ENCODE peak calls at places on chromosome 2, in ten cellular contexts. One of them, this sample, is unnamed.

GRCh38 chr2:45117383-45117782 is 108.1 kb upstream of the SIX2 start:
- DNase-seq in esophagus squamous epithelium: no peak
- DNase-seq in K562: no peak
- DNase-seq in sigmoid colon: no peak
- DNase-seq in thyroid gland: no peak
- DNase-seq in endothelial cell of umbilical vein: no peak
- DNase-seq in Peyer's patch: no peak
- DNase-seq in body of pancreas: no peak
- DNase-seq in lower leg skin: no peak
- DNase-seq in right lobe of liver: no peak
- DNase-seq in this sample: no peak

GRCh38 chr2:74850816-74851566 is 17.1 kb downstream of the HK2 start:
- DNase-seq in esophagus squamous epithelium: no peak
- DNase-seq in K562: no peak
- DNase-seq in sigmoid colon: no peak
- DNase-seq in thyroid gland: no peak
- DNase-seq in endothelial cell of umbilical vein: no peak
- DNase-seq in Peyer's patch: no peak
- DNase-seq in body of pancreas: no peak
- DNase-seq in lower leg skin: no peak
- DNase-seq in right lobe of liver: no peak
- DNase-seq in this sample: no peak

GRCh38 chr2:135984199-135985017 is 1.0 kb downstream of the DARS1 start:
- DNase-seq in esophagus squamous epithelium: no peak
- DNase-seq in K562: no peak
- DNase-seq in sigmoid colon: no peak
- DNase-seq in thyroid gland: no peak
- DNase-seq in endothelial cell of umbilical vein: no peak
- DNase-seq in Peyer's patch: no peak
- DNase-seq in body of pancreas: no peak
- DNase-seq in lower leg skin: no peak
- DNase-seq in right lobe of liver: no peak
- DNase-seq in this sample: no peak

GRCh38 chr2:232053777-232054176 is 92.3 kb downstream of the DIS3L2 start:
- DNase-seq in esophagus squamous epithelium: no peak
- DNase-seq in K562: no peak
- DNase-seq in sigmoid colon: no peak
- DNase-seq in thyroid gland: no peak
- DNase-seq in endothelial cell of umbilical vein: no peak
- DNase-seq in Peyer's patch: no peak
- DNase-seq in body of pancreas: no peak
- DNase-seq in lower leg skin: no peak
- DNase-seq in right lobe of liver: no peak
- DNase-seq in this sample: no peak

GRCh38 chr2:96906719-96907404 is 37.0 kb upstream of the SEMA4C start:
- DNase-seq in esophagus squamous epithelium: no peak
- DNase-seq in K562: no peak
- DNase-seq in sigmoid colon: peak; percentile 87
- DNase-seq in thyroid gland: no peak
- DNase-seq in endothelial cell of umbilical vein: no peak
- DNase-seq in Peyer's patch: no peak
- DNase-seq in body of pancreas: no peak
- DNase-seq in lower leg skin: no peak
- DNase-seq in right lobe of liver: no peak
- DNase-seq in this sample: peak; percentile 73

GRCh38 chr2:147224070-147224469 is 620.8 kb upstream of the ACVR2A start:
- DNase-seq in esophagus squamous epithelium: no peak
- DNase-seq in K562: no peak
- DNase-seq in sigmoid colon: no peak
- DNase-seq in thyroid gland: no peak
- DNase-seq in endothelial cell of umbilical vein: no peak
- DNase-seq in Peyer's patch: no peak
- DNase-seq in body of pancreas: no peak
- DNase-seq in lower leg skin: no peak
- DNase-seq in right lobe of liver: no peak
- DNase-seq in this sample: no peak

GRCh38 chr2:136727973-136728699 is 37.2 kb upstream of the THSD7B start:
- DNase-seq in esophagus squamous epithelium: no peak
- DNase-seq in K562: no peak
- DNase-seq in sigmoid colon: no peak
- DNase-seq in thyroid gland: no peak
- DNase-seq in endothelial cell of umbilical vein: no peak
- DNase-seq in Peyer's patch: no peak
- DNase-seq in body of pancreas: no peak
- DNase-seq in lower leg skin: no peak
- DNase-seq in right lobe of liver: no peak
- DNase-seq in this sample: no peak

GRCh38 chr2:120854014-120854620 is 118.4 kb downstream of the GLI2 start:
- DNase-seq in esophagus squamous epithelium: no peak
- DNase-seq in K562: no peak
- DNase-seq in sigmoid colon: peak; percentile 38
- DNase-seq in thyroid gland: no peak
- DNase-seq in endothelial cell of umbilical vein: no peak
- DNase-seq in Peyer's patch: no peak
- DNase-seq in body of pancreas: no peak
- DNase-seq in lower leg skin: no peak
- DNase-seq in right lobe of liver: no peak
- DNase-seq in this sample: no peak

GRCh38 chr2:27664245-27664574 is 521 bp downstream of the SLC4A1AP start:
- DNase-seq in esophagus squamous epithelium: no peak
- DNase-seq in K562: no peak
- DNase-seq in sigmoid colon: no peak
- DNase-seq in thyroid gland: no peak
- DNase-seq in endothelial cell of umbilical vein: no peak
- DNase-seq in Peyer's patch: no peak
- DNase-seq in body of pancreas: no peak
- DNase-seq in lower leg skin: no peak
- DNase-seq in right lobe of liver: peak; percentile 22
- DNase-seq in this sample: no peak

GRCh38 chr2:74148457-74149248 is 941 bp upstream of the BOLA3 start:
- DNase-seq in esophagus squamous epithelium: no peak
- DNase-seq in K562: peak; percentile 52
- DNase-seq in sigmoid colon: no peak
- DNase-seq in thyroid gland: no peak
- DNase-seq in endothelial cell of umbilical vein: no peak
- DNase-seq in Peyer's patch: no peak
- DNase-seq in body of pancreas: no peak
- DNase-seq in lower leg skin: no peak
- DNase-seq in right lobe of liver: no peak
- DNase-seq in this sample: no peak

GRCh38 chr2:52956115-52956514 is 811.5 kb upstream of the CHAC2 start:
- DNase-seq in esophagus squamous epithelium: no peak
- DNase-seq in K562: no peak
- DNase-seq in sigmoid colon: no peak
- DNase-seq in thyroid gland: no peak
- DNase-seq in endothelial cell of umbilical vein: no peak
- DNase-seq in Peyer's patch: no peak
- DNase-seq in body of pancreas: no peak
- DNase-seq in lower leg skin: no peak
- DNase-seq in right lobe of liver: no peak
- DNase-seq in this sample: no peak

GRCh38 chr2:52960891-52961290 is 806.7 kb upstream of the CHAC2 start:
- DNase-seq in esophagus squamous epithelium: no peak
- DNase-seq in K562: no peak
- DNase-seq in sigmoid colon: no peak
- DNase-seq in thyroid gland: no peak
- DNase-seq in endothelial cell of umbilical vein: no peak
- DNase-seq in Peyer's patch: no peak
- DNase-seq in body of pancreas: no peak
- DNase-seq in lower leg skin: no peak
- DNase-seq in right lobe of liver: no peak
- DNase-seq in this sample: no peak

GRCh38 chr2:52959801-52960200 is 807.8 kb upstream of the CHAC2 start:
- DNase-seq in esophagus squamous epithelium: no peak
- DNase-seq in K562: no peak
- DNase-seq in sigmoid colon: no peak
- DNase-seq in thyroid gland: no peak
- DNase-seq in endothelial cell of umbilical vein: no peak
- DNase-seq in Peyer's patch: no peak
- DNase-seq in body of pancreas: no peak
- DNase-seq in lower leg skin: no peak
- DNase-seq in right lobe of liver: no peak
- DNase-seq in this sample: no peak

GRCh38 chr2:52955079-52955478 is 812.5 kb upstream of the CHAC2 start:
- DNase-seq in esophagus squamous epithelium: no peak
- DNase-seq in K562: no peak
- DNase-seq in sigmoid colon: no peak
- DNase-seq in thyroid gland: no peak
- DNase-seq in endothelial cell of umbilical vein: no peak
- DNase-seq in Peyer's patch: no peak
- DNase-seq in body of pancreas: no peak
- DNase-seq in lower leg skin: no peak
- DNase-seq in right lobe of liver: no peak
- DNase-seq in this sample: no peak

GRCh38 chr2:52956766-52957165 is 810.8 kb upstream of the CHAC2 start:
- DNase-seq in esophagus squamous epithelium: no peak
- DNase-seq in K562: no peak
- DNase-seq in sigmoid colon: no peak
- DNase-seq in thyroid gland: no peak
- DNase-seq in endothelial cell of umbilical vein: no peak
- DNase-seq in Peyer's patch: no peak
- DNase-seq in body of pancreas: no peak
- DNase-seq in lower leg skin: no peak
- DNase-seq in right lobe of liver: no peak
- DNase-seq in this sample: no peak
- TF ChIP-seq CTCF in esophagus squamous epithelium: no peak
- TF ChIP-seq CTCF in K562: no peak
- TF ChIP-seq CTCF in sigmoid colon: no peak
- TF ChIP-seq CTCF in thyroid gland: no peak
- TF ChIP-seq CTCF in endothelial cell of umbilical vein: no peak
- TF ChIP-seq CTCF in Peyer's patch: no peak
- TF ChIP-seq CTCF in body of pancreas: no peak
- TF ChIP-seq CTCF in lower leg skin: no peak
- TF ChIP-seq CTCF in right lobe of liver: no peak
- TF ChIP-seq CTCF in this sample: no peak

DNA sequence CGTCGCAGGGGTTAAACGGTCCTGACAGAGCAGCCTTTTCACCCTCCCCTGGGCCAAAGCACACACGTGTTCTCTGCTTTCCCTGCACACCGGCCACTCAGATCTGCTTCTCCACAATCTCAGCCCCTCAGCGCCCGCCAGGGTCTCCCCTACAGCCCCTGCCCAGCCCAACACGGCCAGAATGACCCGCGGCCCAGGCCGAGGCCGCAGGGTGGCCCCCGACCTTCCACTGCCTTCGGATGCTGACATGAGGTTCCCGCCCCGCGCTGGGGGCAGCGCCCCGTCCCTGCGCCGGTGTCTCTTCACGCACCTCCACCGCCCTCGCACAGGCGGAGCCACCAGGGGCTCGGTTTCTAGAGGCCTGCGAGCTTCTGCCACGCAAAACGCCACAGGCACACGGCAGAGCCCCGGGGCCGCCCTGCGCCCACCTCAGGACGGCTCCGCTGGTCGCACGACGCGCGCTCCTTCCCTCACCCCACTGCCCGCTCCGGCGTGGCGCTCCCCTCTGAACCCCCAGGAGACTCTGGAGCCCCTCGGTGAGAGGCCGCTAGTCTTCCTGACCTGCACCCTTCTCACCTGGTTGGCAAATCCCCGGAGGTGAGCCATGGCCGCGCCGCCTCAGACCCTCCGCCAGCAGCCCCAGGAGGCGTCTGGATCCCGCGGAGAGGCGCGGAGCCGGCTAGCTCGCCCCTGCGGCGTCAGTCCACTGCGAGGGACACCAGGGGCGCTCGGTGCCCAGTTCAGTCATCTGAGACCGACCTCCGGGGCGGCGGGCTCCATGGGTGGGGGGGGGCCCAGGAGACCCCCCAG is 749 bp downstream of the STK25 start:
- DNase-seq in esophagus squamous epithelium: no peak
- DNase-seq in K562: peak; percentile 57
- DNase-seq in sigmoid colon: no peak
- DNase-seq in thyroid gland: peak; percentile 53
- DNase-seq in endothelial cell of umbilical vein: peak; percentile 65
- DNase-seq in Peyer's patch: peak; percentile 60
- DNase-seq in body of pancreas: peak; percentile 69
- DNase-seq in lower leg skin: no peak
- DNase-seq in right lobe of liver: peak; percentile 61
- DNase-seq in this sample: no peak
- TF ChIP-seq POLR2A in esophagus squamous epithelium: no peak
- TF ChIP-seq POLR2A in K562: no peak
- TF ChIP-seq POLR2A in sigmoid colon: no peak
- TF ChIP-seq POLR2A in thyroid gland: no peak
- TF ChIP-seq POLR2A in endothelial cell of umbilical vein: no peak
- TF ChIP-seq POLR2A in Peyer's patch: no peak
- TF ChIP-seq POLR2A in body of pancreas: peak; percentile 32
- TF ChIP-seq POLR2A in lower leg skin: no peak
- TF ChIP-seq POLR2A in right lobe of liver: no peak
- TF ChIP-seq POLR2A in this sample: no peak

DNA sequence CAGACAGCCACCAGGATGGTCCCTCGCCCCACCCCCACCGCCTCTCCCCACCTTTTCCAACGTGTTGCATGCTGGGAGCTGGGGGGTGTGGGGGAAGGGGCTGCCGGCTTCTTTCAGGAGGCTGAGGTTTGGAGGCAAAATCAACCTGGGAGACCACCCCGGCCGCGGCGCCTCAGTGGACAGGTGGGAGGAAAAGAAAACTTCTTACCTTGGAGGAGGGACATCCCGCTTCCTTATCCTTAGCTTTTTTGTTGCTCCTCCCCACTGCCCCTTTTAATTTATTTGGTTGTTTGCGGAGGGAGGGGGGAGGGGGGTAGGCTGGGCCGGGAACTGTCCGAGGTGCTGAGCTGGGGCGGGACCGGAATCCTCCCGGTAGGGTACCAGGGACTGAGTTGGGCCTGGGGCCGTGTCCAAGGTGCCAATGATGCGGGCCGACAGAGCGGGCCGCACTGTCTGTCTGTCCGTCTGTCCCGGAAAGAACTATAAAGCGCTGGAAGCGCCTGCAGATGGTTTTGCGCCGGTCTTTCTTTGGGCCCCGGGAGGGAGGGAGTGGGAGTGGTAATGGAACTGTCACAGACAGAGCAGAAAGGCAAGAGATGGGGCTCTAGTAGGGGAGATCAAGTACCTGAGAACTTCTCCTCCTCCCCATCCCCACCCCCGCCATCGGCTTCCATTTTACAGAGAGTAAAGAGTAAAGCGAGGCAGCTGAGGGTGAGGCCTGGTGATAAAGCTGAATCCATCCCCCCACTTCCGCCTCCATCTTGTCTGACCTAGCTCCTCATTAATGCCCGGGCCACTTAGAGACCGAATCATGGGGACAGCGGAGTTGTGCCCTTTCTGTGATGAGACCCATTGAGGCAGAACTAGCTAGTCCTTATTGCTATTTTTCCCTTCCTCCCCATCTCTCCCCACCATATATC is 2.4 kb downstream of the CDK5R2 start:
- DNase-seq in esophagus squamous epithelium: no peak
- DNase-seq in K562: peak; percentile 47
- DNase-seq in sigmoid colon: no peak
- DNase-seq in thyroid gland: no peak
- DNase-seq in endothelial cell of umbilical vein: no peak
- DNase-seq in Peyer's patch: no peak
- DNase-seq in body of pancreas: no peak
- DNase-seq in lower leg skin: peak; percentile 71
- DNase-seq in right lobe of liver: no peak
- DNase-seq in this sample: no peak
- H3K4me3 ChIP-seq in esophagus squamous epithelium: no peak overlapping the region
- H3K4me3 ChIP-seq in K562: no peak overlapping the region
- H3K4me3 ChIP-seq in sigmoid colon: no peak overlapping the region
- H3K4me3 ChIP-seq in thyroid gland: no peak overlapping the region
- H3K4me3 ChIP-seq in endothelial cell of umbilical vein: no peak overlapping the region
- H3K4me3 ChIP-seq in Peyer's patch: no peak overlapping the region
- H3K4me3 ChIP-seq in body of pancreas: no peak overlapping the region
- H3K4me3 ChIP-seq in lower leg skin: no peak overlapping the region
- H3K4me3 ChIP-seq in right lobe of liver: no peak overlapping the region
- H3K4me3 ChIP-seq in this sample: no peak overlapping the region

GRCh38 chr2:30631051-30631671 is 176.1 kb downstream of the CAPN13 start:
- DNase-seq in esophagus squamous epithelium: no peak
- DNase-seq in K562: peak; percentile 26
- DNase-seq in sigmoid colon: no peak
- DNase-seq in thyroid gland: no peak
- DNase-seq in endothelial cell of umbilical vein: no peak
- DNase-seq in Peyer's patch: no peak
- DNase-seq in body of pancreas: no peak
- DNase-seq in lower leg skin: no peak
- DNase-seq in right lobe of liver: no peak
- DNase-seq in this sample: no peak
- TF ChIP-seq CTCF in esophagus squamous epithelium: no peak
- TF ChIP-seq CTCF in K562: no peak
- TF ChIP-seq CTCF in sigmoid colon: no peak
- TF ChIP-seq CTCF in thyroid gland: no peak
- TF ChIP-seq CTCF in endothelial cell of umbilical vein: no peak
- TF ChIP-seq CTCF in Peyer's patch: no peak
- TF ChIP-seq CTCF in body of pancreas: no peak
- TF ChIP-seq CTCF in lower leg skin: no peak
- TF ChIP-seq CTCF in right lobe of liver: no peak
- TF ChIP-seq CTCF in this sample: no peak

This sample was measured in heart left ventricle.